ENCODE peak calls at places on chromosome 7, in four cellular contexts. One of them, this sample, is unnamed. For H3K9me3, the result is how much of the 10 kb centered on the place peaks cover.

GRCh38 chr7:94580601-94581000 is 71.0 kb downstream of the CASD1 start:
- DNase-seq in RWPE2: no peak
- DNase-seq in HepG2: peak
- DNase-seq in neural progenitor cell: no peak
- DNase-seq in this sample: no peak

GRCh38 chr7:86943447-86943846 is 116.0 kb downstream of the ELAPOR2 start:
- DNase-seq in HepG2: no peak
- DNase-seq in RWPE2: no peak
- DNase-seq in neural progenitor cell: no peak
- DNase-seq in this sample: no peak

GRCh38 chr7:40826419-40827216 is 691.8 kb downstream of the SUGCT start:
- DNase-seq in RWPE2: no peak
- DNase-seq in neural progenitor cell: peak
- DNase-seq in HepG2: peak
- DNase-seq in this sample: no peak

GRCh38 chr7:130096243-130096827 is 26.0 kb downstream of the KLHDC10 start:
- DNase-seq in neural progenitor cell: no peak
- DNase-seq in RWPE2: no peak
- DNase-seq in HepG2: no peak
- DNase-seq in this sample: no peak

GRCh38 chr7:496528-497295 is 22.9 kb downstream of the PDGFA start:
- DNase-seq in HepG2: no peak
- DNase-seq in neural progenitor cell: no peak
- DNase-seq in RWPE2: peak
- DNase-seq in this sample: no peak

GRCh38 chr7:32036557-32036956 is 33.6 kb downstream of the PDE1C start:
- DNase-seq in neural progenitor cell: no peak
- DNase-seq in HepG2: no peak
- DNase-seq in RWPE2: no peak
- DNase-seq in this sample: no peak

GRCh38 chr7:133186060-133186459 is 66.8 kb upstream of the EXOC4 start:
- DNase-seq in neural progenitor cell: no peak
- DNase-seq in RWPE2: no peak
- DNase-seq in HepG2: no peak
- DNase-seq in this sample: no peak

GRCh38 chr7:124566576-124566975 is 199.0 kb downstream of the GPR37 start:
- DNase-seq in HepG2: no peak
- DNase-seq in neural progenitor cell: peak
- DNase-seq in RWPE2: peak
- DNase-seq in this sample: no peak

GRCh38 chr7:87810130-87810529 is 66.0 kb downstream of the SLC25A40 start:
- DNase-seq in RWPE2: no peak
- DNase-seq in HepG2: no peak
- DNase-seq in neural progenitor cell: peak
- DNase-seq in this sample: no peak

DNA sequence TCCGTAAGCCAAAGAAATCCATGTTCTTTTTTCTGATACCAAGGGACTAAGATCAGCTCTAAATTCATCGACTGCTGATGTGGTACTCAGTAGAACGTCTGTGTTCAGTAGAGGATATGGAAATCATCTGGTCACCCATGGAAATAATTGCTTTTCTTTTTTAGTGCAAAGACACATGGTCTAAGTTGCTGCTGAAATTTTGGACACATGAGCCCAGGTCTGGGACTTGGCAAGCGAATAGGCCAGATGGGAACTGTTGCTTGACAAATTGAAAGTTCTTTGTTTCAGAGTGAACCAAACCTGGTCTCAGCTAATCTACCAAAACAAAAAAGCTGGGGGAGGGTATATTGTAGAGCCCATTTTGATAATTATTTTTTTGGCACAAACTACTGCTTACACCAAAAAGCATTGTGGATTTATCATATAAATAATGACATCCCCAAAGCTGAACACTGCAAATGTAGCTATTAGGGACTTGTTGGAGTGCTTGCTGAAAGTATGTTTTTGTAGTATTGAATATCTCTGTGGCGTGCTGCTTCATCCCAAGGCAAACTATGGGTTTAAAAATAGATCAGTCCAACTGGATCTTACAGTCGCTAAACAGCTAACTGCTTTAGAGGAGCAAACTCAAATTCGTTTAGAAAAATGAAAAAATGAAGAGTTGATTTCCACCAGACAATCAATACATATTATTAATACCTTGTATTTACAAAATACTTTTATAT is 144.7 kb downstream of the TRIL start:
- DNase-seq in HepG2: no peak
- DNase-seq in neural progenitor cell: no peak
- DNase-seq in RWPE2: no peak
- DNase-seq in this sample: no peak
- H3K9me3 ChIP-seq in HepG2: under half
- H3K9me3 ChIP-seq in neural progenitor cell: under half
- H3K9me3 ChIP-seq in RWPE2: under half
- H3K9me3 ChIP-seq in this sample: under half

DNA sequence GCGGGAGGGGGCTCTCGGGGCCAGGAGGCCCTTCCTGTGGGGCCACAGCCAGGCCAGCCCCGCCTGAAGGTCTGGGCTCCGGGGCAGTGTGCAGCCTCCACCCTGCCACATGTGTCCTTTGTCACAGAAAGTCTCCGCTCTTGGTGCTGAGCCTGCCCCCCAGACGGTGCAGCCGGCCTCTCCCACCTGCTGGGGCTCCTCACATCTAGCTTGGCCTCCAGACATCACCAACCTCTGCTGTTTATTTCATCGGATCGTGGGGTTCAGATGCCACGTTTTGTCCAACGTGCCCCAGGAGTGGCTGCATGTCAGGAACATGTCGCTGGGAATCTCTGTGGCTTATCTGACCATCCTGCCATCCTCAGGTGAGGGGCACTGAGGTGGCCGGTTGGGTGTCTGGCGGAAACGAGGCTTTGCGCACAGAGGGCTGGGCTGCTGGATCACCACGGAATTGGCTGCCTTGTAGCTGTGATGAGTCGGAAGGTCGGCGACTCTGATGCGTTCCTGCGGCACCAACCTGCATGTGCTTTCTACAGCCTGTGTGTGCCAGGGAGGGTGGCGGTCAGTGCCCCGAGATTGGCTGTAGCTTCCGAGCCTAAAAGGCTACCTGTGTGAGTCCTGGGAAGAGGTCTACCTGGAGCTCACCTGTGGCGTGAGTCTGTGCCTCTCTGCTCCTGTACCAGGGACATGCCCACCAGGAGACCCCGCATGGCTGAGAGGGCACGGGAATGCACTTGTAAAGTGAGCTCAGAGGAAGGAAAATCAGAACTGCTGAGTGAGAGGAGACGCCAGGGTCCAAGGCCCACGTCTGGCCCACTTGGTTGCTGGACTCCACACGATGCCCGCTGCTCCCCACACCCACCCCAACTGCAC is 316.4 kb downstream of the DNAJB6 start:
- DNase-seq in RWPE2: no peak
- DNase-seq in neural progenitor cell: no peak
- DNase-seq in HepG2: no peak
- DNase-seq in this sample: no peak
- H3K9me3 ChIP-seq in RWPE2: under half
- H3K9me3 ChIP-seq in neural progenitor cell: under half
- H3K9me3 ChIP-seq in HepG2: under half
- H3K9me3 ChIP-seq in this sample: under half

GRCh38 chr7:157869793-157870192 is 533.0 kb downstream of the DNAJB6 start:
- DNase-seq in HepG2: no peak
- DNase-seq in neural progenitor cell: no peak
- DNase-seq in RWPE2: no peak
- DNase-seq in this sample: no peak
- H3K9me3 ChIP-seq in HepG2: under half
- H3K9me3 ChIP-seq in neural progenitor cell: under half
- H3K9me3 ChIP-seq in RWPE2: under half
- H3K9me3 ChIP-seq in this sample: under half

DNA sequence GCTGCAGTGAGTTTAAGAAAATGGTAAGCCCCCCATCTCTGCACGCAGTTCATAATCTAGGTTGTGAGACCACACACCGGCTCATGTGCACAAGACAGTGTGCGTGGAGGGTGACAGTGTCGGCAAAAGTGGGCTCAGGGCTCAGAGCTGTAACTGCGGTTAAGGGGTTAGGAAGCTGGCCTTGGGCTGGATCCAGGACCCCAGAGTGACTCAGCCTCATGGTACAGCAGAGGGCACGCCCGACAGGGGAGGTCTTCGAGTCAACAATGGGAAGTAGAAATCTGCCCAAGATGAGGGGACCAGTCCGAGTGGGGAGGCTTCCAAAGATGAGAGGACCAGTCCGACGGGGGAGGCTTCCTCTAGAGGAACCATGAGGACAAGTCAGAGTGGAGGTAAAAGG is 437.7 kb downstream of the DNAJB6 start:
- DNase-seq in RWPE2: no peak
- DNase-seq in neural progenitor cell: no peak
- DNase-seq in HepG2: no peak
- DNase-seq in this sample: no peak
- H3K9me3 ChIP-seq in RWPE2: under half
- H3K9me3 ChIP-seq in neural progenitor cell: under half
- H3K9me3 ChIP-seq in HepG2: under half
- H3K9me3 ChIP-seq in this sample: under half

GRCh38 chr7:100369105-100369504 is 4.2 kb upstream of the PILRA start:
- DNase-seq in neural progenitor cell: no peak
- DNase-seq in HepG2: no peak
- DNase-seq in RWPE2: no peak
- DNase-seq in this sample: no peak

GRCh38 chr7:100367676-100368613 is 5.3 kb upstream of the PILRA start:
- DNase-seq in RWPE2: no peak
- DNase-seq in neural progenitor cell: no peak
- DNase-seq in HepG2: no peak
- DNase-seq in this sample: no peak

GRCh38 chr7:100367251-100367620 is 6.1 kb upstream of the PILRA start:
- DNase-seq in neural progenitor cell: no peak
- DNase-seq in HepG2: no peak
- DNase-seq in RWPE2: peak
- DNase-seq in this sample: no peak

GRCh38 chr7:100364480-100364879 is 6.6 kb downstream of the PILRB start:
- DNase-seq in HepG2: no peak
- DNase-seq in neural progenitor cell: no peak
- DNase-seq in RWPE2: no peak
- DNase-seq in this sample: no peak

DNA sequence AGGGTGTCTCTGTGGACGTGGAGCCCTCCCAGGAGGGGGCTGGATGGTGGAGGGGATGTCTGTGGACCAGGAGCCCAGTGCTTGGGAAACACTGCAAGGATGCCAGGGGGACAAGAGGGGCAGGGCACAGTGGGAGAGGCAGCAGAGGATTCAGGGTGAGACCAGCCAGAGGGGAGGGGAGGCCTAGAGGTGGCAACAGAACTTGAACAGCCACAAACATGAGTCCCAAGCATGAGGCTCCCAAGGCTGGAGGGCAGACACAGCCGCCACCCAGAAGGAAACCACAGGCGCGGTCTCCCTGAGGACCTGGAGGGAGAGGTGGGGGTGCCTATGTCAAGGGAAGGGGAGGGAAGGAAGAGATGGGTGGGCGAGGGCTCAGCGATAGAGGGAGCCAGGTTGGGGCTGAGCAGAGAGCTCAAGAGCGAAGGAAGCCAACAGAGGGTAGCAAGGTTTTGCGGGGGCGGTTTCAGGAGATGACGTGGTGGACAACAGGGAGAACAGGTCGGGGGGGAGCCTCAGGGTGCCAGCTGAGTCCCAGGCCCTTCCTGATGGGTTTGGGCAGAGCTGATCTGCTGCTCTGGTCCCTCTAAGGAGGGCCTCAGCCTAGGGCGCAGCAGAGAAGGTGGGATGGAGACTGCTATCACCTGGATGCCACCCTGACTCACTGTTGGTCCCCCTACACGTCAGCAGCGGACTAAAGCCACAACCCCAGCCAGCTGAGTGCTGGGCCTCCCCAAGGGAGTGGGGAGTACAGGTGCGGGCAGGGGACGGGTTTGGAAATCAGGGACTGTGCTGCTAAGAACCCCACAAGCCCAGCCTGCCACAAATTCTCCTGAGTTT is 6.7 kb upstream of the PILRA start:
- DNase-seq in neural progenitor cell: no peak
- DNase-seq in HepG2: no peak
- DNase-seq in RWPE2: peak
- DNase-seq in this sample: no peak
- H3K9me3 ChIP-seq in neural progenitor cell: under half
- H3K9me3 ChIP-seq in HepG2: under half
- H3K9me3 ChIP-seq in RWPE2: under half
- H3K9me3 ChIP-seq in this sample: under half

DNA sequence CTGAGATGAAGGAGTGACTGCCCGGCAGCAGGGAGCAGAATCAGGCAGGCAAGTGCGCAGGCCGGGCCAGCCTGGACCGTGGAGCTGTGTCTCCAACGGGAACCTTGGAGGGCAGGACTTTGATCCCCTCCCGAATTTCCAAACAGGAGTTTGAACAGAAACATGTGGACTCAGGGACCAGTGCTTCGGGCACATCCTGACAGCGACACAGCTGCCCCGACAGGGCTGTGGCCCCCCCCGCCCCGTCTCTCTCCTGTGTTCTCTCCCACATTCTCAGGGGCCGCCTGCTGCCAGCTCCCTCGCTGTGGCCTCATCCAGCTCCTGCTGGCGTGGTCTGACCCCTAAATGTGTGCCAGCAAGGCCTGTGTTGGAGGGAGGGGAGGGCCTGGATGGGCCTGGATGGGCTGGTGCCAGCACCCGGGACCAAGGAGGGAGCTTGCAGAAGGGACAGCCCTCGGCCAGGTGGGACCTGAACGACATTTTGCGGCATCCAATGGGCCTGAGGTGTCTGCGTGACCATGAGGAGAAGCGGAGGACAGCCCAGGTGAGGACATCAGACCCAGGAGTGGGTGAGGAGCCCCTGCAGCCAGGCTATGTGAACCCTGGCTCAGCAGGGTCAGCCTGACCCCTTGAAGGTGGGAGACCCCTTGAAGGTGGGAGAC is 222.9 kb downstream of the DNAJB6 start:
- DNase-seq in RWPE2: peak
- DNase-seq in neural progenitor cell: no peak
- DNase-seq in HepG2: peak
- DNase-seq in this sample: no peak
- H3K9me3 ChIP-seq in RWPE2: under half
- H3K9me3 ChIP-seq in neural progenitor cell: under half
- H3K9me3 ChIP-seq in HepG2: under half
- H3K9me3 ChIP-seq in this sample: under half

GRCh38 chr7:64099656-64100531 is 54.7 kb downstream of the ZNF727 start:
- DNase-seq in neural progenitor cell: no peak
- DNase-seq in HepG2: no peak
- DNase-seq in RWPE2: no peak
- DNase-seq in this sample: no peak
- H3K9me3 ChIP-seq in neural progenitor cell: under half
- H3K9me3 ChIP-seq in HepG2: under half
- H3K9me3 ChIP-seq in RWPE2: under half
- H3K9me3 ChIP-seq in this sample: under half

DNA sequence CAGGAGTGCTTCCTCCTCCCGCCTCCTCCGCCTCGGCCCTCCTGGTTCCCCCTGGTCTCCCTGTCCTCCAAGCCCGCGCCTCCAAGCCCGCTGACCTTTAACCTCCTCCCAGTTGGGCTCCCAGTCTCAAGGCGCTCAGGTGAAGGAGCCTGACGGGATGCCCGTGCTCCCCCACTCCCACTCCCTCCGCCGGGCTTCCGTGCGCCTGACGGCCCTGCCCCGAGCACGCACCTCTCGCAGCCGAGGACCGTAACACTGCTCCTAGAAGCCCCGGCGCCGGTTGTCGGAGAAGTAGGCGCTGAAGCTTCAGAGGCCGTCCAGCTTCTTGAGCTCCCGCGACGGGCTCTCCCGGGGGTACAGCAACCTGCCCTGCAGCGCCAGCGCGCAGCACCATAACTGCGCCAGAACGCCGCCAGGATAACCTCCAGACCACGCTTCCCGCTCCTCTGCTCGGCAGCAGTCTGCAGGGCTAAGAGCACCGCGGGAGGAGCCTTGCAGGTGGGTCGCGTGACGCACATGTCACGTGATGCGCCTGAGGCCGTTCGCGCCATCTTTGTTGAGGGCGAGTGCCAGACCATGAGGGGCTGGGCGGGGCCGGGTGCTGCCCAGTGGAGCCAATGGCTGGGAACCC is 71.0 kb upstream of the ZNF479 start:
- DNase-seq in neural progenitor cell: no peak
- DNase-seq in HepG2: no peak
- DNase-seq in RWPE2: peak
- DNase-seq in this sample: no peak
- H3K9me3 ChIP-seq in neural progenitor cell: under half
- H3K9me3 ChIP-seq in HepG2: half or more
- H3K9me3 ChIP-seq in RWPE2: under half
- H3K9me3 ChIP-seq in this sample: under half

This sample was measured in T-helper 17 cell.